ENCODE peak calls at places on chromosomes 7 and 10, in eight cellular contexts. H is GM04503; F is right cardiac atrium; X is HEK293T; Q is stimulated activated CD4-positive, alpha-beta T cell treated with anti-CD3 and anti-CD28 coated beads, TNF-alpha, amount 100 ng/mL, for 24 hours; V is uterus; U is effector memory CD8-positive, alpha-beta T cell; T is amniotic stem cell. Z is an unnamed sample.

GRCh38 chr10:61793760-61794713 is 107.5 kb upstream of the ARID5B start:
- DNase-seq in T (no peak), H (no peak), U (no peak), V (no peak), F (no peak), X (no peak), Q (no peak), Z (peak)

GRCh38 chr10:58651040-58651439 is 138.4 kb downstream of the BICC1 start:
- DNase-seq in Q (no peak), X (no peak), F (no peak), T (no peak), U (no peak), V (no peak), H (no peak), Z (peak)

GRCh38 chr7:33517191-33517590 is 387.8 kb downstream of the BBS9 start:
- DNase-seq in H (no peak), Q (no peak), X (no peak), T (no peak), F (no peak), U (no peak), V (no peak), Z (no peak)

GRCh38 chr7:137399827-137400823 is 56.6 kb upstream of the PTN start:
- DNase-seq in V (no peak), U (no peak), Q (no peak), X (no peak), T (peak), F (no peak), H (peak), Z (no peak)

GRCh38 chr10:62594093-62594520 is 210.4 kb upstream of the ADO start:
- DNase-seq in X (peak), T (peak), H (no peak), U (peak), F (peak), Q (no peak), V (no peak), Z (no peak)

GRCh38 chr10:97740613-97741012 is 3.7 kb downstream of the ZFYVE27 start:
- DNase-seq in Q (no peak), V (no peak), T (no peak), H (no peak), U (no peak), X (no peak), F (no peak), Z (no peak)

GRCh38 chr7:149414171-149414570 is 46.7 kb downstream of the ZNF777 start:
- DNase-seq in T (no peak), H (no peak), U (no peak), V (no peak), Q (no peak), X (no peak), F (no peak), Z (no peak)

GRCh38 chr7:157795631-157796030 is 458.8 kb downstream of the DNAJB6 start:
- DNase-seq in Q (no peak), F (peak), H (no peak), X (no peak), U (no peak), V (no peak), T (no peak), Z (no peak)

GRCh38 chr7:139916717-139917395 is 87.8 kb downstream of the TBXAS1 start:
- DNase-seq in U (no peak), V (no peak), X (no peak), F (no peak), H (no peak), Q (no peak), T (no peak), Z (no peak)

GRCh38 chr10:121589553-121589952 is 8.7 kb downstream of the FGFR2 start:
- DNase-seq in H (no peak), Q (no peak), F (no peak), X (no peak), V (no peak), T (no peak), U (no peak), Z (no peak)

GRCh38 chr10:72321248-72322029 is 33.3 kb downstream of the DNAJB12 start:
- DNase-seq in X (no peak), T (no peak), U (no peak), H (no peak), F (no peak), Q (no peak), V (no peak), Z (no peak)

GRCh38 chr10:79242620-79243152 is 104.6 kb upstream of the PPIF start:
- DNase-seq in U (peak), V (peak), X (peak), T (peak), F (peak), H (peak), Q (peak), Z (no peak)

GRCh38 chr10:49594594-49594993 is 15.5 kb upstream of the SLC18A3 start:
- DNase-seq in F (no peak), Q (no peak), V (peak), X (peak), U (peak), H (no peak), T (peak), Z (no peak)

GRCh38 chr10:67306588-67307205 is 380.9 kb downstream of the LRRTM3 start:
- DNase-seq in F (no peak), Q (no peak), T (peak), X (peak), H (no peak), V (no peak), U (no peak), Z (no peak)

GRCh38 chr10:26274391-26274790 is 57.8 kb downstream of the GAD2 start:
- DNase-seq in T (no peak), Q (no peak), H (no peak), V (no peak), F (no peak), X (no peak), U (no peak), Z (no peak)

GRCh38 chr10:62183442-62183841 is 85.2 kb downstream of the RTKN2 start:
- DNase-seq in U (peak), Q (no peak), H (no peak), F (no peak), X (no peak), T (no peak), V (no peak), Z (no peak)

GRCh38 chr10:93465806-93466675 is 16.1 kb downstream of the MYOF start:
- DNase-seq in X (no peak), Q (no peak), U (no peak), V (peak), H (peak), T (peak), F (peak), Z (peak)

GRCh38 chr7:47390914-47391313 is 191.0 kb downstream of the TNS3 start:
- DNase-seq in F (no peak), T (no peak), V (peak), Q (no peak), U (no peak), H (no peak), X (no peak), Z (no peak)

GRCh38 chr7:107122483-107122882 is 46.3 kb upstream of the HBP1 start:
- DNase-seq in T (no peak), U (no peak), X (no peak), H (no peak), V (no peak), Q (no peak), F (no peak), Z (peak)

GRCh38 chr7:27459729-27460048 is 203.0 kb downstream of the HIBADH start:
- DNase-seq in V (no peak), H (peak), U (no peak), T (no peak), X (no peak), F (no peak), Q (no peak), Z (no peak)

GRCh38 chr10:78886129-78886528 is 182.6 kb upstream of the ZMIZ1 start:
- DNase-seq in F (no peak), T (no peak), Q (no peak), H (no peak), X (no peak), U (no peak), V (no peak), Z (no peak)

GRCh38 chr10:73648252-73648651 is 7.0 kb upstream of the MYOZ1 start:
- DNase-seq in F (peak), Q (no peak), U (no peak), T (no peak), V (no peak), X (no peak), H (no peak), Z (no peak)

GRCh38 chr7:140478361-140479061 is 794 bp downstream of the MKRN1 start:
- DNase-seq in U (peak), V (peak), T (peak), F (peak), H (peak), Q (peak), X (peak), Z (no peak)

GRCh38 chr10:47323636-47324299 is 1.5 kb downstream of the GDF2 start:
- DNase-seq in T (no peak), U (no peak), Q (no peak), H (no peak), V (no peak), F (no peak), X (no peak), Z (no peak)

GRCh38 chr7:98284335-98285036 is 3.0 kb downstream of the BRI3 start:
- DNase-seq in V (peak), H (peak), X (no peak), Q (no peak), F (peak), T (peak), U (no peak), Z (no peak)

GRCh38 chr7:132328760-132329159 is 247.5 kb downstream of the PLXNA4 start:
- DNase-seq in U (no peak), H (no peak), F (no peak), X (no peak), T (no peak), V (no peak), Q (no peak), Z (no peak)

GRCh38 chr10:91416339-91416868 is 6.3 kb downstream of the HECTD2 start:
- DNase-seq in Q (no peak), U (no peak), F (no peak), H (no peak), V (no peak), X (no peak), T (no peak), Z (no peak)

GRCh38 chr10:48251525-48252353 is 22.8 kb downstream of the FRMPD2 start:
- DNase-seq in U (no peak), V (no peak), H (no peak), F (no peak), Q (no peak), X (no peak), T (no peak), Z (no peak)

GRCh38 chr7:108455833-108456677 is at the start of gene NRCAM:
- DNase-seq in U (no peak), V (peak), T (no peak), X (peak), F (peak), H (no peak), Q (no peak), Z (no peak)

GRCh38 chr7:108261560-108262255 is 131.5 kb upstream of the LAMB4 start:
- DNase-seq in H (no peak), F (no peak), U (no peak), V (no peak), X (no peak), T (no peak), Q (no peak), Z (no peak)